ENCODE peak calls at places on chromosomes 3 and 15, in eight cellular contexts. X is aorta; J is CD4-positive, CD25-positive, alpha-beta regulatory T cell; C is caudate nucleus; Y is fibroblast of lung; T is sigmoid colon; O is left ventricle myocardium inferior; I is brain microvascular endothelial cell. Z is an unnamed sample.

GRCh38 chr3:56368860-56369259 is 99.4 kb downstream of the ERC2 start:
- DNase-seq in I (no peak), Y (no peak), X (no peak), T (no peak), C (no peak), O (no peak), J (no peak), Z (no peak)

GRCh38 chr3:186214670-186215069 is 105.8 kb upstream of the ETV5 start:
- DNase-seq in J (no peak), T (no peak), X (no peak), O (no peak), Y (no peak), C (no peak), I (no peak), Z (no peak)

GRCh38 chr3:58188173-58188564 is 22.6 kb downstream of the DNASE1L3 start:
- DNase-seq in Y (no peak), T (no peak), J (no peak), X (no peak), I (no peak), O (no peak), C (no peak), Z (no peak)

GRCh38 chr3:184685055-184685454 is 26.8 kb downstream of the MAGEF1 start:
- DNase-seq in I (no peak), C (no peak), X (no peak), T (no peak), O (no peak), J (no peak), Y (no peak), Z (no peak)

GRCh38 chr3:136671921-136672320 is 80.3 kb downstream of the STAG1 start:
- DNase-seq in X (no peak), O (no peak), T (no peak), Y (peak; percentile 10), J (no peak), I (peak; percentile 31), C (no peak), Z (no peak)

GRCh38 chr15:100879461-100880138 is at the start of gene ALDH1A3:
- DNase-seq in Y (no peak), X (no peak), C (no peak), J (peak; percentile 17), O (peak; percentile 33), T (peak; percentile 88), I (no peak), Z (peak; percentile 29)

GRCh38 chr3:63450634-63451363 is 172.7 kb downstream of the SYNPR start:
- DNase-seq in I (no peak), Y (no peak), X (no peak), O (no peak), T (no peak), C (no peak), J (no peak), Z (no peak)

GRCh38 chr15:70281811-70282307 is 184.1 kb upstream of the TLE3 start:
- DNase-seq in X (no peak), C (no peak), I (peak; percentile 62), O (no peak), J (peak; percentile 50), T (no peak), Y (peak; percentile 47), Z (no peak)

GRCh38 chr15:35320911-35321310 is 225.1 kb downstream of the DPH6 start:
- DNase-seq in X (no peak), T (no peak), J (no peak), Y (no peak), O (no peak), I (no peak), C (no peak), Z (no peak)

GRCh38 chr3:66477846-66478245 is 23.0 kb downstream of the LRIG1 start:
- DNase-seq in I (no peak), C (no peak), J (no peak), T (no peak), X (no peak), Y (no peak), O (no peak), Z (no peak)

GRCh38 chr3:66476852-66477381 is 23.9 kb downstream of the LRIG1 start:
- DNase-seq in J (no peak), Y (no peak), T (peak; percentile 85), C (no peak), I (no peak), X (no peak), O (no peak), Z (no peak)

GRCh38 chr3:66473181-66473580 is 27.6 kb downstream of the LRIG1 start:
- DNase-seq in O (no peak), I (no peak), J (no peak), C (no peak), T (no peak), X (no peak), Y (peak; percentile 46), Z (no peak)

GRCh38 chr3:66473637-66474036 is 27.2 kb downstream of the LRIG1 start:
- DNase-seq in J (peak; percentile 51), O (no peak), Y (peak; percentile 67), X (no peak), T (no peak), C (no peak), I (peak; percentile 91), Z (no peak)

DNA sequence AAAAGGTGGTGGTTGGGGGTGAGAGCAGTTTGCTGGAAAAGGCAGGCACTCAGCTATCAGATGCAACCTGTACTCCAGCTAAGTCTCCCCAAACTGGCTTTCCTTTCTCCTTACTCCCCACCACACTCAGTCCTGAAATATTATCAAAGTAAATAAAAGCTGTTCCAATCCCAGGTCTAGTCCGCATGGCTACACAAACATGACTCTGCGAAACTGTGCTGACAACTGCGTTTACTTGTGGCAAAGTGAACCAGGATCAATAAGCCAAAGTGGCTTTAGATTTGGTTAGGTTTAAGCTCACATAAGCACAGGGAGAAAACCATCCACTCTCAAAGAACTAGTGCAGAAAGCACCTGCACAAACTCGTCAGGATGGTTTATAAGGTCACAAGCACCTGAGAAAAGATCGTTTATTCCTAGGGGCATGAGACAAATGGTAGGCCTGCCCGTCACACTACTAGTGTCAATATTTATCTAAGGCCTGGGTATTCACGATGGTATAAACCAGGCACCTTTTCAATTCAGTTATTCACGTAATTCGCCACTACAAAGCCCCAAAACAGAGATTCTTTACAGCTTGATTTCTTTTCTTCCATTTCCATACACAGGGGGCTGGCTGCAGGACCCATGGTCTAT is 25.3 kb downstream of the LRIG1 start:
- DNase-seq in C (no peak), X (no peak), Y (no peak), I (no peak), O (no peak), J (no peak), T (no peak), Z (no peak)
- H3K27ac ChIP-seq in C (no peak overlapping the region), X (peak overlapping the region; percentile 29), Y (no peak overlapping the region), I (no peak overlapping the region), O (no peak overlapping the region), J (no peak overlapping the region), T (peak overlapping the region; percentile 92), Z (no peak overlapping the region)

GRCh38 chr15:90667063-90667754 is 49.9 kb upstream of the BLM start:
- DNase-seq in I (no peak), O (no peak), Y (no peak), C (no peak), T (no peak), J (no peak), X (no peak), Z (no peak)

GRCh38 chr15:90660195-90660995 is 56.8 kb upstream of the BLM start:
- DNase-seq in I (peak; percentile 92), T (peak; percentile 89), C (no peak), Y (peak; percentile 79), J (peak; percentile 72), X (peak; percentile 91), O (peak; percentile 76), Z (peak; percentile 76)

GRCh38 chr15:90664650-90665287 is 52.4 kb upstream of the BLM start:
- DNase-seq in O (peak; percentile 60), X (peak; percentile 78), J (no peak), Y (peak; percentile 62), I (peak; percentile 34), C (no peak), T (peak; percentile 75), Z (peak; percentile 42)

GRCh38 chr15:90666135-90666909 is 50.8 kb upstream of the BLM start:
- DNase-seq in C (no peak), J (no peak), X (no peak), Y (no peak), I (no peak), T (no peak), O (no peak), Z (no peak)

DNA sequence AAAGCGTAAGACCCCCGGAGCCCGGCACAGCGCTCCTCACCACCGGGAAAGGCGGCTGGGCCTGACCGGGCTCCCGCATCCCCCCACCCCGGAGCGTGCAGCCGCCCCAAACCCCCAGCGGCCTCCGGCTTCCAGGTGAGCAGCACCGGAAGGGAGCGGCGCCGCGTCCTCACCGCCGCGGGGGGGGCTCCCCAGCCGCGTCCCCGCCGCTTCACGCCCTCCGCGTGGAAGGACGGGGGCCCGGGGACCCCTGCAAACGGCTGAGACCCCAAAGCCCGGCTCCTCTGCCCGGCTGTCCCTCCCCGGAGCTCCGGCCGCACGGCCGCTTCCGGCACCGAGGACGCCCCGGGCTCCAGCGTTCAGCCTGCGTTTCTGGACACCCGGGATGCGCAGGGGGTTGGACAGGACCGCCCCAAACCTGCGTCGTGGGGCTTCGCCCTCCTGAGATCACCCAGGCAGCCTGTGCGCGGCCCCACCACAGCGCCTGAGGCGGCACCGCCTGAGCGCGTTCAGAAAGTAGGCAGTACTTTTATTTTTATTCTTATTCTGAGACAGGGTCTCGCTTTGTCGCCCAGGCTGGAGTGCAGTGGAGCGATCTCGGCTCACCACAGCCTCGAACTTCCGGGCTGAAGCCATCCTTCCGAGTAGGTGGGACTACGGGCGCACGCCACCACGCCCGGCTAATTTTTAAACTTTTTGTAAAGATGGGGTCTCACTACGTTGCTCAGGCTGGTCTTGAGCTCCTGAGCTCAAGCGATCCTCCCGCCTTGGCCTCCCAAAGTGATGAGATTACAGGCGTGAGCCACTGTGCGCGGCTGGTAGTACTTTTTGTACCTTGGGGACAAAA is 51.6 kb upstream of the BLM start:
- DNase-seq in J (peak; percentile 70), Y (peak; percentile 62), C (no peak), O (peak; percentile 72), T (peak; percentile 83), X (peak; percentile 84), I (peak; percentile 23), Z (peak; percentile 68)
- H3K27ac ChIP-seq in J (no peak overlapping the region), Y (peak overlapping the region; percentile 85), C (peak overlapping the region; percentile 73), O (peak overlapping the region; percentile 90), T (peak overlapping the region; percentile 88), X (peak overlapping the region; percentile 30), I (peak overlapping the region; percentile 60), Z (peak overlapping the region; percentile 83)

DNA sequence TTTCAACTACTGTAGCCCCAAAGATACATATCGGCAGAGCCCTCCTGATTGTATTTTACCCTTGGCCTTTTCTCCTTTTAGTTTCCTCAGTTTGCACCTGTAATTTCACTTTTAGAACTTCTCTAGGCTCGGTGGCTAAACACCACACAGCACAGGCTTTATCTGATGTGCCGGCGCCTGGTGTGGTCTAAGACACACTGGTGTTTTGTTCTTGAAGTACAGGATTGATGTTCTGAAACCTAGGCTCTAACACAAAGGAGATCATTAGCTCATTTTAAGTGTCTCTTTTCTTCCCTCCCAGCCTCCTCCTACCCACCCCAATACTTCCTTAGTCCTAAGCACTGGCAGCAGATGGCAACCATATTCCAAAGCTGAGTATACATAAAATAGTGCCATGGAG is 71.0 kb downstream of the TIGIT start:
- DNase-seq in C (no peak), I (no peak), Y (no peak), T (no peak), J (peak; percentile 16), O (no peak), X (no peak), Z (no peak)
- H3K27ac ChIP-seq in C (peak overlapping the region; percentile 80), I (no peak overlapping the region), Y (no peak overlapping the region), T (no peak overlapping the region), J (no peak overlapping the region), O (peak overlapping the region; percentile 76), X (no peak overlapping the region), Z (peak overlapping the region; percentile 80)

DNA sequence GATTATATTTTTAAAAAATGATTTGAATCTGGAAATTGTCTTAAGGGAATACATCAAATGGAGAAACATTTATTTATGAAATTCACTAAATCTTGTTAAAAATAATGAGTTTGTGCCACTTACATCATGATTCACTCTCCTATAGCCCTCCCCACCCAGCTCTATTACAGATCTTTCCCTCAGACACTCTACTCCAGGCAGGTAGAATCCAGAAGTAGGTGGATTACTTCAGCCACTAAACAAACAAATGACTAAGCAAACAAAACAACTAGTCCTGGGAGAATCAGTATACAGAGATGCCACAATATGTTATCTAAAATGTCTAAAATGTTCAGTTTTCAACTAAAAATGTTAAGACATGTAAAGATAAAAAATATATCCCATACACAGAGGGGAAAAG is 608.1 kb upstream of the UBE2E2 start:
- DNase-seq in X (no peak), Y (no peak), J (no peak), C (no peak), I (no peak), T (no peak), O (no peak), Z (no peak)
- H3K27ac ChIP-seq in X (no peak overlapping the region), Y (no peak overlapping the region), J (no peak overlapping the region), C (no peak overlapping the region), I (no peak overlapping the region), T (no peak overlapping the region), O (no peak overlapping the region), Z (no peak overlapping the region)